ENCODE peak calls at places on chromosomes 5 and 9, in nine cellular contexts. C is heart left ventricle; Y is CD8-positive, alpha-beta memory T cell; B is progenitor cell of endocrine pancreas; H is iPS-NIHi11; R is GM13977; I is amygdala; U is Daoy; P is T follicular helper cell. F is an unnamed sample.

GRCh38 chr5:110342683-110343082 is 383.8 kb downstream of the TMEM232 start:
- DNase-seq in C (no peak), B (no peak), R (no peak), U (no peak), H (no peak), I (no peak), P (no peak), Y (no peak), F (no peak)

GRCh38 chr9:135348076-135348787 is 131.3 kb upstream of the PPP1R26 start:
- DNase-seq in B (no peak), Y (no peak), C (peak), P (no peak), H (no peak), R (no peak), U (no peak), I (no peak), F (peak)

GRCh38 chr9:76845254-76845653 is 60.7 kb downstream of the PRUNE2 start:
- DNase-seq in R (no peak), H (no peak), C (no peak), B (no peak), I (no peak), U (no peak), Y (no peak), P (no peak), F (no peak)

GRCh38 chr5:53425598-53426516 is 54.6 kb upstream of the FST start:
- DNase-seq in R (no peak), Y (no peak), U (peak), P (no peak), H (peak), I (no peak), C (no peak), B (no peak), F (no peak)

GRCh38 chr5:14668247-14668646 is 3.7 kb downstream of the OTULIN start:
- DNase-seq in B (no peak), I (no peak), H (no peak), P (no peak), C (no peak), Y (peak), R (no peak), U (no peak), F (no peak)

GRCh38 chr5:174409070-174409469 is 315.3 kb upstream of the MSX2 start:
- DNase-seq in Y (no peak), U (no peak), P (no peak), B (no peak), C (no peak), I (no peak), H (peak), R (no peak), F (no peak)

GRCh38 chr9:114791736-114792135 is 14.1 kb downstream of the TNFSF15 start:
- DNase-seq in H (no peak), C (no peak), B (no peak), Y (no peak), U (no peak), P (no peak), R (no peak), I (no peak), F (no peak)

GRCh38 chr5:176152191-176152932 is 85.9 kb upstream of the SIMC1 start:
- DNase-seq in Y (no peak), P (no peak), B (no peak), I (no peak), H (peak), C (no peak), R (no peak), U (peak), F (no peak)

GRCh38 chr5:19855031-19855430 is 133.0 kb downstream of the CDH18 start:
- DNase-seq in R (no peak), Y (no peak), B (no peak), C (no peak), H (no peak), P (no peak), I (no peak), U (peak), F (no peak)

GRCh38 chr9:96867282-96867814 is 13.0 kb upstream of the ZNF782 start:
- DNase-seq in H (no peak), U (no peak), B (no peak), C (no peak), I (no peak), P (no peak), R (no peak), Y (no peak), F (no peak)

GRCh38 chr5:144191998-144192397 is 21.3 kb downstream of the KCTD16 start:
- DNase-seq in Y (peak), B (no peak), P (peak), I (no peak), H (peak), C (no peak), U (peak), R (peak), F (no peak)

GRCh38 chr5:57735754-57736153 is 253.1 kb upstream of the ACTBL2 start:
- DNase-seq in U (peak), I (no peak), Y (no peak), C (no peak), B (no peak), R (no peak), P (no peak), H (no peak), F (no peak)

GRCh38 chr5:55575815-55576583 is 41.2 kb upstream of the PLPP1 start:
- DNase-seq in I (no peak), U (no peak), Y (no peak), P (no peak), H (no peak), B (no peak), C (no peak), R (no peak), F (no peak)

GRCh38 chr5:137315534-137316345 is 183.4 kb downstream of the SPOCK1 start:
- DNase-seq in Y (no peak), U (no peak), H (no peak), I (no peak), B (no peak), R (no peak), P (no peak), C (no peak), F (no peak)

GRCh38 chr5:53944981-53945380 is 365.4 kb downstream of the ARL15 start:
- DNase-seq in C (no peak), I (no peak), H (no peak), P (no peak), Y (no peak), R (no peak), B (no peak), U (peak), F (no peak)

GRCh38 chr9:135647897-135648296 is 8.6 kb upstream of the GLT6D1 start:
- DNase-seq in H (no peak), I (no peak), B (no peak), R (no peak), P (no peak), C (no peak), U (no peak), Y (no peak), F (no peak)

GRCh38 chr5:143730112-143730801 is 81.7 kb upstream of the HMHB1 start:
- DNase-seq in H (no peak), U (no peak), C (no peak), R (no peak), Y (no peak), B (no peak), P (no peak), I (no peak), F (no peak)

GRCh38 chr9:124264812-124265211 is 7.1 kb downstream of the NEK6 start:
- DNase-seq in P (no peak), C (no peak), R (peak), H (no peak), Y (no peak), I (no peak), B (no peak), U (peak), F (no peak)

GRCh38 chr5:140672455-140673186 is 755 bp downstream of the DND1 start:
- DNase-seq in B (no peak), R (no peak), H (peak), P (no peak), U (peak), I (no peak), Y (no peak), C (no peak), F (no peak)

GRCh38 chr5:160744253-160745112 is 107.5 kb downstream of the ATP10B start:
- DNase-seq in Y (no peak), B (no peak), U (no peak), C (no peak), H (no peak), R (no peak), I (no peak), P (no peak), F (no peak)

GRCh38 chr9:133440884-133441283 is 18.7 kb downstream of the ADAMTS13 start:
- DNase-seq in P (no peak), R (peak), H (no peak), C (no peak), B (no peak), U (no peak), Y (no peak), I (no peak), F (no peak)

GRCh38 chr9:86549920-86550319 is 195.7 kb upstream of the TUT7 start:
- DNase-seq in P (no peak), U (no peak), B (no peak), C (no peak), R (no peak), I (no peak), Y (no peak), H (no peak), F (no peak)

GRCh38 chr5:155631116-155631515 is 617.6 kb downstream of the KIF4B start:
- DNase-seq in I (no peak), C (no peak), P (no peak), H (no peak), B (no peak), U (no peak), R (no peak), Y (no peak), F (no peak)

GRCh38 chr5:33423018-33423630 is 17.6 kb upstream of the TARS1 start:
- DNase-seq in B (no peak), R (no peak), P (no peak), Y (no peak), H (no peak), C (no peak), I (no peak), U (no peak), F (no peak)

GRCh38 chr9:8825600-8826147 is 1026.1 kb upstream of the DMAC1 start:
- DNase-seq in H (peak), C (no peak), Y (no peak), I (no peak), U (peak), P (no peak), B (no peak), R (no peak), F (no peak)

GRCh38 chr9:86752727-86753126 is 194.6 kb downstream of the GAS1 start:
- DNase-seq in U (no peak), H (no peak), I (no peak), P (no peak), Y (no peak), R (no peak), B (no peak), C (no peak), F (no peak)

GRCh38 chr9:92245005-92245797 is 48.3 kb downstream of the IARS1 start:
- DNase-seq in P (no peak), H (no peak), I (no peak), R (no peak), U (peak), C (no peak), B (no peak), Y (no peak), F (no peak)

GRCh38 chr5:10699987-10700386 is 61.0 kb downstream of the DAP start:
- DNase-seq in C (no peak), Y (no peak), P (no peak), U (no peak), B (no peak), I (no peak), R (peak), H (no peak), F (no peak)

GRCh38 chr9:93659837-93660177 is 83.4 kb downstream of the PHF2 start:
- DNase-seq in U (no peak), H (no peak), R (no peak), P (no peak), Y (no peak), I (no peak), C (peak), B (no peak), F (no peak)

GRCh38 chr5:109936091-109936490 is 246.4 kb downstream of the MAN2A1 start:
- DNase-seq in C (no peak), I (no peak), U (no peak), Y (no peak), P (no peak), H (no peak), R (no peak), B (no peak), F (no peak)

GRCh38 chr9:105319514-105319863 is 75.0 kb downstream of the SLC44A1 start:
- DNase-seq in Y (no peak), B (no peak), R (no peak), C (no peak), U (no peak), H (no peak), I (no peak), P (no peak), F (no peak)

F was measured in dorsolateral prefrontal cortex.